ENCODE peak calls at places on chromosomes 7 and 10, in five cellular contexts. P, C, F, N and R are unnamed samples.

GRCh38 chr7:4277936-4278335 is 404.2 kb upstream of the FOXK1 start:
- DNase-seq in C (no peak), P (no peak), F (no peak), N (no peak), R (no peak)

GRCh38 chr7:64774204-64774842 is 19.9 kb upstream of the ZNF138 start:
- DNase-seq in P (no peak), C (no peak), N (no peak), F (no peak), R (no peak)

GRCh38 chr7:75042299-75042698 is 31.3 kb downstream of the RCC1L start:
- DNase-seq in F (no peak), P (no peak), N (no peak), C (no peak), R (no peak)

GRCh38 chr10:22156750-22157149 is 61.1 kb downstream of the EBLN1 start:
- DNase-seq in F (no peak), N (no peak), P (no peak), C (no peak), R (no peak)

GRCh38 chr7:77348371-77348813 is 67.8 kb downstream of the GSAP start:
- DNase-seq in N (no peak), P (no peak), C (no peak), F (no peak), R (peak)

GRCh38 chr7:28879105-28879504 is 79.0 kb downstream of the TRIL start:
- DNase-seq in P (no peak), C (no peak), N (no peak), F (no peak), R (no peak)

GRCh38 chr10:132967540-132967939 is 25.2 kb upstream of the CFAP46 start:
- DNase-seq in F (no peak), N (no peak), P (no peak), C (no peak), R (no peak)

GRCh38 chr7:44776211-44776610 is 20.3 kb upstream of the PPIA start:
- DNase-seq in C (no peak), F (no peak), N (no peak), P (no peak), R (no peak)

GRCh38 chr10:114031113-114031512 is 12.6 kb upstream of the ADRB1 start:
- DNase-seq in C (no peak), N (no peak), P (no peak), F (no peak), R (no peak)

GRCh38 chr10:102150970-102151773 is 1.0 kb upstream of the NOLC1 start:
- DNase-seq in N (peak), F (no peak), C (no peak), P (no peak), R (peak)

GRCh38 chr10:47038881-47039557 is 127.8 kb downstream of the PTPN20 start:
- DNase-seq in C (no peak), P (no peak), N (peak), F (no peak), R (peak)

GRCh38 chr7:17557305-17557704 is 258.9 kb downstream of the AHR start:
- DNase-seq in N (no peak), F (no peak), P (no peak), C (no peak), R (no peak)

GRCh38 chr7:139647812-139648616 is 124.5 kb downstream of the CLEC2L start:
- DNase-seq in N (no peak), P (no peak), C (no peak), F (no peak), R (peak)

GRCh38 chr7:100545636-100546128 is 6.7 kb downstream of the AGFG2 start:
- DNase-seq in N (peak), F (no peak), C (peak), P (no peak), R (peak)

GRCh38 chr10:46096426-46096825 is 50.4 kb upstream of the MSMB start:
- DNase-seq in P (no peak), F (no peak), C (no peak), N (peak), R (peak)

GRCh38 chr10:29735628-29736324 is 101.0 kb upstream of the SVIL start:
- DNase-seq in N (peak), F (peak), C (peak), P (peak), R (peak)

GRCh38 chr7:74174606-74175082 is 488 bp downstream of the EIF4H start:
- DNase-seq in N (peak), C (peak), P (peak), F (no peak), R (peak)

GRCh38 chr10:88178758-88179157 is 315.3 kb downstream of the PTEN start:
- DNase-seq in F (no peak), C (no peak), N (no peak), P (no peak), R (no peak)

GRCh38 chr7:124515431-124515830 is 250.2 kb downstream of the GPR37 start:
- DNase-seq in N (no peak), C (no peak), F (no peak), P (no peak), R (no peak)

GRCh38 chr10:73439605-73440298 is 6.4 kb upstream of the MSS51 start:
- DNase-seq in P (no peak), C (no peak), F (no peak), N (no peak), R (peak)

GRCh38 chr10:126227762-126228134 is 160.5 kb downstream of the ADAM12 start:
- DNase-seq in F (no peak), P (no peak), N (no peak), C (no peak), R (no peak)

GRCh38 chr10:118958984-118959916 is 70.3 kb upstream of the NANOS1 start:
- DNase-seq in N (peak), F (no peak), C (peak), P (no peak), R (peak)

GRCh38 chr10:6148251-6148691 is 54.5 kb upstream of the PFKFB3 start:
- DNase-seq in N (peak), P (no peak), F (no peak), C (no peak), R (no peak)

GRCh38 chr10:35056686-35057085 is 33.5 kb downstream of the CUL2 start:
- DNase-seq in C (no peak), F (no peak), P (no peak), N (no peak), R (no peak)
- H2BK12ac ChIP-seq in C (no peak), F (no peak), P (no peak), N (no peak), R (peak)

GRCh38 chr10:14528450-14528849 is 197.7 kb upstream of the FRMD4A start:
- DNase-seq in C (no peak), P (no peak), N (no peak), F (no peak), R (no peak)
- H3K14ac ChIP-seq in C (no peak), P (no peak), N (no peak), F (no peak), R (no peak)

DNA sequence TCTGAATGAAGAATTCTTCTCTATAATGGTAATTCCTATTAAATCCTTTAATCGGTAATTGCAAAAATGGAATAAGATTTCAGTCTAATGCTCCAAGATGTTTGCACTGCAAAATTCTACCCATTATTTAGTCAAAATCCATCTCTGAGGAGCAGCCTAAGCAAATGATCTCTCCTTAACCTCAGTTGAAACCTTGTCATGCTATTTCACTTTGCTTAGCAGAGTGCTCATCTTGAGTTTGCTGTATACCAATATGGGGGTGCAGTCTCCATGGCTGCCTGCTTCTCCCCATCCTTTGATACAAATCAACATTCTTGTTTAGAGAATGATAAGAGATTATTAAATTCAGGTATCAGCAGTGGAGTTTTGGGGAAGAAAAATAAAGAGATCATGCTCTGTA is 982.0 kb downstream of the NRG3 start:
- DNase-seq in C (no peak), F (no peak), P (no peak), N (no peak), R (no peak)
- H2BK12ac ChIP-seq in C (no peak), F (no peak), P (no peak), N (no peak), R (no peak)

GRCh38 chr10:3763035-3763456 is 22.0 kb downstream of the KLF6 start:
- DNase-seq in F (no peak), N (peak), P (no peak), C (no peak), R (peak)
- H3K14ac ChIP-seq in F (no peak), N (peak), P (no peak), C (no peak), R (no peak)

GRCh38 chr10:121631296-121631695 is 33.1 kb upstream of the FGFR2 start:
- DNase-seq in N (no peak), F (no peak), P (no peak), C (no peak), R (no peak)
- H2BK12ac ChIP-seq in N (no peak), F (no peak), P (no peak), C (no peak), R (no peak)

GRCh38 chr7:39624202-39624807 is 933 bp downstream of the RALA start:
- DNase-seq in F (no peak), C (no peak), N (peak), P (peak), R (peak)

GRCh38 chr7:39623312-39624201 is at the start of gene RALA:
- DNase-seq in P (peak), F (peak), C (peak), N (peak), R (peak)

GRCh38 chr7:39621261-39621660 is 2.1 kb upstream of the RALA start:
- DNase-seq in C (no peak), P (no peak), N (no peak), F (no peak), R (peak)

GRCh38 chr7:39621784-39622411 is 1.5 kb upstream of the RALA start:
- DNase-seq in P (no peak), F (no peak), C (no peak), N (peak), R (peak)

DNA sequence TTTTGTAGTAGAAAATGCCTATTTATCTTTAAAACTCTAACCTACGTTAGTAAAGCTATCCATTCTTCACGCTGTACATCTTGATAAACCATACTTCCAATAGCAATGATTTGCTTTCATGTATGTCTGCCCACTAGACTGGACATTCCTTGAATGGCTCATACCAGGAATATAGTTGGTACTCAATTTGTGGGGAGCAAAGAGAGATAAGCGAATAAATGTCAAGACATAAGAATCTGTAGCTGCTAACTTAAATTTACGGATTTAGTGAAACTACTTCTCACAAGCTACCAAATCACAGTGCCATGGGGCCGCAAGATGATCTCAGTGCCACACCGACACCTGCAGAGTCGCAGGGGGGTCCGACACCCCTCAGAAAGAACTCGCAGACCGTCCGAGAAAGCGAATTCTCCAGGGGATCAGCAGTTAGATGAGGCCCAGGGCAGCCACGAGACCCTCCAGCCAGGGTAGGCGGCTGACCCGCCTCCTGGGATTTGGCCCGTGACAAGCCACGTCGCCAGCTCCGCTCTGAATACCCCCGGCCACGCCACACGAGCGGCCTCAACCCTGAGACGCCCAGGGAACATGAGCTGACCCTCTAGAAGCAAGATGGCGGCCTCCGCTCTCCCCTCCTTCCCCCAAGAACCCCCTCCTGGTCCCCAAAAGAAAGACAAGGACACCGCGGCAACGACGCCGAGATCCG is 612 bp upstream of the RALA start:
- DNase-seq in F (no peak), P (no peak), N (peak), C (no peak), R (no peak)
- H3K14ac ChIP-seq in F (no peak), P (no peak), N (peak), C (peak), R (no peak)

DNA sequence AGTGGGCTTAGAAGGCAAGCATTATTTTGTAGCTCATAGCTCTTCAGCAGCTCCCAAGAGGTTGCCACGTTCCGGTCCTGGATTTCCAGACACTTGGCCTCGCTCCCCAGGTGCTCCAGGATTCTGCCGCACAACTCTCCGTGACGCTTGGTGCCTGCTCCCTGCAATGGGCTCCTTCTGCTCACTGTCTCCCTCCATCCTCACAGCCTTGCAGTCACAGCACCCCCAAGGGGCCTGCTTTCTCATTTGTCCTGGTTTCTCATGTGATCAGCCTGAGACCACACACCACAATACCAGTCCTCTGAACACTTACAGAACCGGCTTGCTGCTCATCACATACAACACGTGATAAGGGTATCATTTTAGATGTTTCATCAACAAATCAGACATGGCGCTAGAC is 9.8 kb downstream of the IGFBP3 start:
- DNase-seq in N (no peak), F (no peak), C (no peak), P (no peak), R (peak)
- H2BK12ac ChIP-seq in N (no peak), F (no peak), C (no peak), P (no peak), R (no peak)

GRCh38 chr10:37381271-37381670 is 255.9 kb downstream of the ANKRD30A start:
- DNase-seq in N (no peak), P (no peak), C (no peak), F (no peak), R (no peak)
- H3K14ac ChIP-seq in N (no peak), P (no peak), C (no peak), F (no peak), R (no peak)

DNA sequence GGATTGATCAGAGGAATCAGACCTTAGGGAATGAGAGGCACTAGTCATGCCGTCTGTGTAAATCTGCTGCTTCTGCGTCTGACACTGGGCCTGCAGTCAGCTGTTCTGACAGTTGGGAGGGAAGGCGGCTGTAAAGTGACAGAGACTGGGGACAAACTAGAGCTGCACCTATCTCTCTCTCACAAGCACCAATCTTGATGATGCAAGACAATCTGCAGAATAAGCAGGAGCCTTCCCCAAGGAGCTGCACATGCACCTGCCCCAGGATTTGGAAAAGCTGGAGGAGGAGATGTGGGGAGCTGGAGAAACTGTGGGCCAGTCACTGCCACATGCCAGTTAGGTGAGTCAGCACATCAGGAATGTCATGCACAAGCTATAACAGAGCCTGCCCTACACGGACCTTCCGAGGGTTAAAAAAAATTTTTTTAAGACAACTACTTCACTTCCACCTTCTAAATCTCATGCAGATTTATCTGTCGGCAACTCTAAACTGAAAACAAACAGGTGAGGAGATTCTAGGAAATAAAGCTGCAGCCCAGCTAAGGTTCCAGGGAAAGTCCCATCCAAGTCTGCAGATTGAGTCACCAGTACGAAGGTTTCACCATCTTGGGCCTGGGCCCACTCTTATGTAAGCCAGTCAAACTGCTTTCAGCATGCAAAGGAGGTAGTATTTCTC is 39.2 kb downstream of the ENO4 start:
- DNase-seq in C (peak), N (peak), P (no peak), F (peak), R (peak)
- H2BK12ac ChIP-seq in C (no peak), N (no peak), P (no peak), F (no peak), R (no peak)

DNA sequence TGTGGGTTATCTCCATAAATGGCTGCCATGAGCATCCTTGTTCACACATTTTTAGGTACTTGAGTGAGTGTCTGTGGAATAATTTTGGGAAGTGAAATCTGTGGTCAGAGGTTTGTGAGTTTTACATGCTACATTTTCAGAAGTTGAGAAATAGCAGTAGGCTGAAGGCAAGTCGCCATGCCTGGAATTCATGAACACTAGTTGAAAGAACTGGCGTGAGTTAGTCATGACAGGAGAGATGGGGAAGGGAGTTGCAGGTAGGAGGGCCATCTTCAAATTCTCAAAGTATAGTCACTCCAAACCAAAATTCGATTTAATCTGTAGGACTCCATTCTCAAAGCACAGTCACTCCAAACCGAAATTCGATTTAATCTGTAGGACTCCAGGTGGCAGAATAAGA is 89.6 kb downstream of the EGFR start:
- DNase-seq in N (peak), C (no peak), F (no peak), P (no peak), R (no peak)
- H3K14ac ChIP-seq in N (no peak), C (no peak), F (no peak), P (no peak), R (no peak)